ENCODE peak calls at places on chromosomes 6 and 20, in four cellular contexts. F is HepG2, X is A549, S is K562. U is an unnamed sample.

GRCh38 chr6:163249651-163250101 is 164.8 kb upstream of the QKI start:
- DNase-seq in F (no peak), X (no peak), S (no peak), U (no peak)

GRCh38 chr6:16523550-16524379 is 237.5 kb downstream of the ATXN1 start:
- DNase-seq in F (no peak), X (no peak), S (no peak), U (no peak)

GRCh38 chr20:63025534-63026331 is 19.0 kb upstream of the BHLHE23 start:
- DNase-seq in F (no peak), X (no peak), S (no peak), U (no peak)

GRCh38 chr6:159713984-159714383 is 13.3 kb upstream of the WTAP start:
- DNase-seq in F (no peak), X (no peak), S (no peak), U (no peak)

GRCh38 chr6:56652231-56652630 is 9.5 kb upstream of the DST start:
- DNase-seq in F (peak; percentile 71), X (no peak), S (no peak), U (no peak)

GRCh38 chr6:148358196-148358785 is 15.7 kb downstream of the SASH1 start:
- DNase-seq in F (no peak), X (no peak), S (no peak), U (no peak)

GRCh38 chr20:6492396-6493055 is 275.0 kb upstream of the BMP2 start:
- DNase-seq in F (no peak), X (no peak), S (no peak), U (no peak)

GRCh38 chr6:137497722-137498463 is 3.7 kb upstream of the OLIG3 start:
- DNase-seq in F (no peak), X (no peak), S (no peak), U (peak; percentile 77)

GRCh38 chr6:18328549-18328922 is 58.6 kb upstream of the RNF144B start:
- DNase-seq in F (no peak), X (no peak), S (no peak), U (no peak)

GRCh38 chr6:18053071-18053475 is 65.6 kb upstream of the KIF13A start:
- DNase-seq in F (no peak), X (no peak), S (no peak), U (no peak)

GRCh38 chr6:42569102-42570028 is 5.5 kb downstream of the UBR2 start:
- DNase-seq in F (no peak), X (no peak), S (peak; percentile 63), U (no peak)

GRCh38 chr20:62143976-62144825 is 632 bp downstream of the SS18L1 start:
- DNase-seq in F (peak; percentile 42), X (peak; percentile 68), S (peak; percentile 77), U (no peak)

GRCh38 chr6:8000080-8001035 is 63.8 kb downstream of the BLOC1S5 start:
- DNase-seq in F (no peak), X (no peak), S (no peak), U (no peak)

GRCh38 chr20:53527196-53527595 is 66.4 kb downstream of the ZNF217 start:
- DNase-seq in F (no peak), X (no peak), S (no peak), U (no peak)

GRCh38 chr6:118908441-118908840 is 14.5 kb downstream of the ASF1A start:
- DNase-seq in F (no peak), X (no peak), S (no peak), U (no peak)

GRCh38 chr6:37818536-37819176 is 871 bp upstream of the ZFAND3 start:
- DNase-seq in F (peak; percentile 96), X (peak; percentile 83), S (peak; percentile 99), U (peak; percentile 95)

GRCh38 chr6:91672201-91672600 is 1085.3 kb upstream of the MAP3K7 start:
- DNase-seq in F (no peak), X (no peak), S (no peak), U (no peak)

GRCh38 chr6:105562027-105562426 is 159.1 kb upstream of the PREP start:
- DNase-seq in F (no peak), X (no peak), S (no peak), U (no peak)

GRCh38 chr20:44601801-44602204 is 19.4 kb downstream of the PKIG start:
- DNase-seq in F (no peak), X (no peak), S (no peak), U (no peak)

GRCh38 chr20:9228774-9229450 is 160.0 kb downstream of the PLCB4 start:
- DNase-seq in F (no peak), X (no peak), S (no peak), U (no peak)

GRCh38 chr6:1267057-1267732 is 44.7 kb upstream of the FOXQ1 start:
- DNase-seq in F (peak; percentile 98), X (peak; percentile 30), S (no peak), U (no peak)

GRCh38 chr6:15498640-15499039 is 164.2 kb downstream of the DTNBP1 start:
- DNase-seq in F (no peak), X (no peak), S (peak; percentile 31), U (no peak)

GRCh38 chr20:6702144-6702543 is 65.3 kb upstream of the BMP2 start:
- DNase-seq in F (no peak), X (no peak), S (no peak), U (no peak)

GRCh38 chr6:158232445-158233213 is 64.5 kb downstream of the GTF2H5 start:
- DNase-seq in F (peak; percentile 42), X (peak; percentile 20), S (peak; percentile 63), U (peak; percentile 74)

GRCh38 chr20:57620999-57621398 is 773 bp upstream of the ZBP1 start:
- DNase-seq in F (no peak), X (no peak), S (no peak), U (peak; percentile 33)

GRCh38 chr6:43856005-43856765 is 86.2 kb downstream of the VEGFA start:
- DNase-seq in F (peak; percentile 86), X (peak; percentile 45), S (peak; percentile 76), U (no peak)

GRCh38 chr20:32339116-32339515 is 19.0 kb upstream of the ASXL1 start:
- DNase-seq in F (no peak), X (no peak), S (no peak), U (no peak)

GRCh38 chr6:19812512-19813119 is 24.6 kb upstream of the ID4 start:
- DNase-seq in F (peak; percentile 67), X (peak; percentile 26), S (peak; percentile 41), U (no peak)

GRCh38 chr6:30013296-30013922 is 47.7 kb upstream of the POLR1H start:
- DNase-seq in F (peak; percentile 17), X (peak; percentile 3), S (peak; percentile 32), U (peak; percentile 55)

GRCh38 chr6:1242439-1242838 is 69.5 kb upstream of the FOXQ1 start:
- DNase-seq in F (no peak), X (no peak), S (no peak), U (no peak)

GRCh38 chr6:125232466-125232865 is 69.3 kb downstream of the HDDC2 start:
- DNase-seq in F (no peak), X (no peak), S (no peak), U (no peak)

GRCh38 chr20:33985280-33985679 is 8.4 kb upstream of the RALY start:
- DNase-seq in F (no peak), X (no peak), S (no peak), U (no peak)

GRCh38 chr20:10580700-10581099 is 93.1 kb downstream of the JAG1 start:
- DNase-seq in F (no peak), X (no peak), S (no peak), U (no peak)

GRCh38 chr6:36349240-36349639 is 12.6 kb upstream of the BNIP5 start:
- DNase-seq in F (no peak), X (no peak), S (peak; percentile 65), U (no peak)

GRCh38 chr20:41249781-41250281 is 67.7 kb downstream of the ZHX3 start:
- DNase-seq in F (peak; percentile 55), X (no peak), S (peak; percentile 58), U (peak; percentile 56)

DNA sequence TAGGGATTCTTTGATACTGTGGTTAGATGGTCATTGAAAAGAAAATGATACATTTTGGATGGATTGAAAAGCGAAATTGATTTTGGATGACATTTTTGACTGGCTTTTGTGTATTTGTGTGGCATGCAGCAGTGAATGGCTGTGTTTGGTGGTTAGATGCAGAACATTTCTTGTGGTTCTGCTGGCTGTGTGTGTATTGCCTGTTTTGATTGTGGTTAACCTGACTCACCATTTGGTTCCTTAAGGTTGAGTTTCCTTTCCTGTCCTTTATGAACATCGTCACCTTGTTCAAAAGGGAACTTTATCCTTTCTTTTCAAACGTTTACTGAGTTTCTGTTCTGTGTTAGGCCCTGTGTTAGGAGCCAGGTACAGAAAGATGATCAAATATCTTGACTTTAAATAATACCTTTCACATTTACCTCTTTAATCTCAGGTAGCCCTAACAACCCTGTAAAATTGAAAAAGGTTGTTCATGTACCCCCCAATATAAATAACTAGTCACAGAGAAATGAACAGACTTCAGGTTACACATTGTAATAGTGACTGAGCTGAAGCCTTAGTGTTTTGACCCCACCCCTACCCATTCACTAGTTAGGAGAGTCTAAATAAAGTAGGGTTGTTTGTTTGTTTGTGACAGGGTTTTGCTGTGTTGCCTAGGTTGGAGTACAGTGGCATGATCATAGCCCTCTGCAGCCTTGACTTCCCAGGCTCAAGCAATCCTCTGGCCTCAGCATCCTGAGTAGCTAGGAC is 23.8 kb downstream of the ANKS1A start:
- DNase-seq in F (no peak), X (no peak), S (no peak), U (no peak)
- TF ChIP-seq PHF8 in F (no peak), X (no peak), S (no peak), U (no peak)

GRCh38 chr6:112309244-112309643 is 37.9 kb upstream of the RFPL4B start:
- DNase-seq in F (no peak), X (no peak), S (no peak), U (no peak)

GRCh38 chr6:112307707-112308106 is 39.4 kb upstream of the RFPL4B start:
- DNase-seq in F (no peak), X (no peak), S (no peak), U (no peak)

GRCh38 chr6:112310439-112311154 is 36.5 kb upstream of the RFPL4B start:
- DNase-seq in F (no peak), X (no peak), S (no peak), U (no peak)

GRCh38 chr6:112308476-112308875 is 38.7 kb upstream of the RFPL4B start:
- DNase-seq in F (no peak), X (no peak), S (no peak), U (no peak)

DNA sequence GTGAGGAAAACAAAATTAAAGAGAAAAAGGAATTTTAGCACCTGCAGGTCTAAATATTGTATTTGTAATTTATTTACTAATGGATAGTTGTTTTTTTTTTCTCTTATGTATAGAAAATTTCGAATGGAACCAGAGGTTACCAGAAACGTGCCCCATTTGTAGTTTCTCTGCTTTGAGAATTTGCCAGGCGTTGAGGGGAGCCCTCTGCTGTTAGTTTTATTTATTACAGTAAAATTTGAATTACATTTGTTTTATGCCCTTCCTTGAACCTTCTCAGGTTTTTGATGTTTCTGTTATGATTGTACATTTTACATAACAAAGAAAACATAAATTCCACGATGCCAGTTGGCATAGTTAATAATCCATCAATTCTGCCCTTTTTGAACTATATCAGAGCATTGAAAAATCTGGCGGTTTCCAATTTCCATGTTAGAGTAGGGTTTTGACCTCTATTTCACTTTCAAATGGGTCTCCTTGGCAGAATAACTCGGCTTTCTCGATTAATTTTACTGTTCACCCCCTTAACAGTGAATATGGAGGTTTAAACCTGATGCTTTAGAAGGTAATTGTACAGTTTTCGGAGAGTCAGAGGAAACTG is 35.1 kb upstream of the RFPL4B start:
- DNase-seq in F (peak; percentile 7), X (peak; percentile 7), S (peak; percentile 18), U (no peak)
- TF ChIP-seq KDM1A in F (no peak), X (no peak), S (no peak), U (no peak)

GRCh38 chr20:60695223-60695622 is 556.8 kb upstream of the CDH4 start:
- DNase-seq in F (no peak), X (no peak), S (peak; percentile 16), U (no peak)
- TF ChIP-seq PHF8 in F (no peak), X (no peak), S (no peak), U (no peak)

GRCh38 chr6:31180500-31180899 is 10.0 kb upstream of the POU5F1 start:
- DNase-seq in F (no peak), X (no peak), S (no peak), U (no peak)
- TF ChIP-seq KDM1A in F (no peak), X (no peak), S (no peak), U (no peak)